ENCODE peak calls at places on chromosomes 13 and 19, in seven cellular contexts. One of them, this sample, is unnamed.
A peak's percentile ranks its signal among the peaks of the same experiment; 100 is the strongest.

GRCh38 chr13:59877933-59878332 is 285.8 kb downstream of the DIAPH3 start:
- DNase-seq in stimulated activated CD8-positive, alpha-beta memory T cell treated with anti-CD3 and anti-CD28 coated beads, Interleukin-15, amount 100 ng/mL, for 1 hour: no peak
- DNase-seq in NCI-H345: no peak
- DNase-seq in HCEC 1CT: peak; percentile 59
- DNase-seq in T1000: no peak
- DNase-seq in stimulated activated CD4-positive, alpha-beta T cell treated with anti-CD3 and anti-CD28 coated beads, Interleukin-1b, Interleukin-23, amount 100 ng/mL, for 1 hour: no peak
- DNase-seq in NCI-H2107: no peak
- DNase-seq in this sample: no peak

GRCh38 chr19:39834287-39834841 is 402 bp upstream of the DYRK1B start:
- DNase-seq in NCI-H2107: no peak
- DNase-seq in HCEC 1CT: no peak
- DNase-seq in stimulated activated CD8-positive, alpha-beta memory T cell treated with anti-CD3 and anti-CD28 coated beads, Interleukin-15, amount 100 ng/mL, for 1 hour: no peak
- DNase-seq in stimulated activated CD4-positive, alpha-beta T cell treated with anti-CD3 and anti-CD28 coated beads, Interleukin-1b, Interleukin-23, amount 100 ng/mL, for 1 hour: no peak
- DNase-seq in T1000: no peak
- DNase-seq in NCI-H345: no peak
- DNase-seq in this sample: no peak

GRCh38 chr13:76519685-76520084 is 366.5 kb downstream of the KCTD12 start:
- DNase-seq in stimulated activated CD8-positive, alpha-beta memory T cell treated with anti-CD3 and anti-CD28 coated beads, Interleukin-15, amount 100 ng/mL, for 1 hour: no peak
- DNase-seq in stimulated activated CD4-positive, alpha-beta T cell treated with anti-CD3 and anti-CD28 coated beads, Interleukin-1b, Interleukin-23, amount 100 ng/mL, for 1 hour: no peak
- DNase-seq in HCEC 1CT: no peak
- DNase-seq in T1000: no peak
- DNase-seq in NCI-H2107: no peak
- DNase-seq in NCI-H345: no peak
- DNase-seq in this sample: no peak

GRCh38 chr19:10361569-10362011 is 18.8 kb downstream of the TYK2 start:
- DNase-seq in stimulated activated CD4-positive, alpha-beta T cell treated with anti-CD3 and anti-CD28 coated beads, Interleukin-1b, Interleukin-23, amount 100 ng/mL, for 1 hour: no peak
- DNase-seq in NCI-H2107: no peak
- DNase-seq in NCI-H345: no peak
- DNase-seq in stimulated activated CD8-positive, alpha-beta memory T cell treated with anti-CD3 and anti-CD28 coated beads, Interleukin-15, amount 100 ng/mL, for 1 hour: no peak
- DNase-seq in T1000: no peak
- DNase-seq in HCEC 1CT: no peak
- DNase-seq in this sample: no peak

GRCh38 chr13:29936051-29936813 is 85.8 kb upstream of the UBL3 start:
- DNase-seq in HCEC 1CT: no peak
- DNase-seq in stimulated activated CD8-positive, alpha-beta memory T cell treated with anti-CD3 and anti-CD28 coated beads, Interleukin-15, amount 100 ng/mL, for 1 hour: no peak
- DNase-seq in T1000: no peak
- DNase-seq in NCI-H2107: no peak
- DNase-seq in stimulated activated CD4-positive, alpha-beta T cell treated with anti-CD3 and anti-CD28 coated beads, Interleukin-1b, Interleukin-23, amount 100 ng/mL, for 1 hour: no peak
- DNase-seq in NCI-H345: peak; percentile 30
- DNase-seq in this sample: no peak

GRCh38 chr19:42081584-42082258 is 5.8 kb downstream of the ZNF574 start:
- DNase-seq in T1000: no peak
- DNase-seq in stimulated activated CD4-positive, alpha-beta T cell treated with anti-CD3 and anti-CD28 coated beads, Interleukin-1b, Interleukin-23, amount 100 ng/mL, for 1 hour: no peak
- DNase-seq in stimulated activated CD8-positive, alpha-beta memory T cell treated with anti-CD3 and anti-CD28 coated beads, Interleukin-15, amount 100 ng/mL, for 1 hour: no peak
- DNase-seq in NCI-H345: no peak
- DNase-seq in HCEC 1CT: peak; percentile 65
- DNase-seq in NCI-H2107: no peak
- DNase-seq in this sample: peak; percentile 43

GRCh38 chr13:59364508-59365187 is 799.1 kb downstream of the DIAPH3 start:
- DNase-seq in NCI-H345: no peak
- DNase-seq in HCEC 1CT: no peak
- DNase-seq in stimulated activated CD8-positive, alpha-beta memory T cell treated with anti-CD3 and anti-CD28 coated beads, Interleukin-15, amount 100 ng/mL, for 1 hour: no peak
- DNase-seq in T1000: no peak
- DNase-seq in NCI-H2107: no peak
- DNase-seq in stimulated activated CD4-positive, alpha-beta T cell treated with anti-CD3 and anti-CD28 coated beads, Interleukin-1b, Interleukin-23, amount 100 ng/mL, for 1 hour: no peak
- DNase-seq in this sample: no peak

GRCh38 chr13:99062593-99062992 is 84.7 kb upstream of the DOCK9 start:
- DNase-seq in NCI-H2107: no peak
- DNase-seq in T1000: no peak
- DNase-seq in stimulated activated CD4-positive, alpha-beta T cell treated with anti-CD3 and anti-CD28 coated beads, Interleukin-1b, Interleukin-23, amount 100 ng/mL, for 1 hour: no peak
- DNase-seq in HCEC 1CT: peak; percentile 45
- DNase-seq in NCI-H345: peak; percentile 86
- DNase-seq in stimulated activated CD8-positive, alpha-beta memory T cell treated with anti-CD3 and anti-CD28 coated beads, Interleukin-15, amount 100 ng/mL, for 1 hour: no peak
- DNase-seq in this sample: peak; percentile 63

GRCh38 chr19:46221981-46222610 is 7.4 kb upstream of the IGFL1 start:
- DNase-seq in stimulated activated CD4-positive, alpha-beta T cell treated with anti-CD3 and anti-CD28 coated beads, Interleukin-1b, Interleukin-23, amount 100 ng/mL, for 1 hour: no peak
- DNase-seq in NCI-H345: no peak
- DNase-seq in HCEC 1CT: peak; percentile 73
- DNase-seq in stimulated activated CD8-positive, alpha-beta memory T cell treated with anti-CD3 and anti-CD28 coated beads, Interleukin-15, amount 100 ng/mL, for 1 hour: no peak
- DNase-seq in T1000: no peak
- DNase-seq in NCI-H2107: no peak
- DNase-seq in this sample: peak; percentile 67

GRCh38 chr13:24212674-24213073 is 52.2 kb downstream of the SPATA13 start:
- DNase-seq in NCI-H2107: no peak
- DNase-seq in stimulated activated CD8-positive, alpha-beta memory T cell treated with anti-CD3 and anti-CD28 coated beads, Interleukin-15, amount 100 ng/mL, for 1 hour: no peak
- DNase-seq in HCEC 1CT: no peak
- DNase-seq in NCI-H345: peak; percentile 3
- DNase-seq in stimulated activated CD4-positive, alpha-beta T cell treated with anti-CD3 and anti-CD28 coated beads, Interleukin-1b, Interleukin-23, amount 100 ng/mL, for 1 hour: no peak
- DNase-seq in T1000: no peak
- DNase-seq in this sample: no peak

GRCh38 chr13:50529154-50529882 is 314.2 kb downstream of the DLEU7 start:
- DNase-seq in HCEC 1CT: peak; percentile 21
- DNase-seq in stimulated activated CD8-positive, alpha-beta memory T cell treated with anti-CD3 and anti-CD28 coated beads, Interleukin-15, amount 100 ng/mL, for 1 hour: no peak
- DNase-seq in T1000: no peak
- DNase-seq in stimulated activated CD4-positive, alpha-beta T cell treated with anti-CD3 and anti-CD28 coated beads, Interleukin-1b, Interleukin-23, amount 100 ng/mL, for 1 hour: no peak
- DNase-seq in NCI-H2107: peak; percentile 44
- DNase-seq in NCI-H345: peak; percentile 76
- DNase-seq in this sample: peak; percentile 93

GRCh38 chr19:13541554-13541953 is 35.3 kb upstream of the CACNA1A start:
- DNase-seq in T1000: no peak
- DNase-seq in stimulated activated CD4-positive, alpha-beta T cell treated with anti-CD3 and anti-CD28 coated beads, Interleukin-1b, Interleukin-23, amount 100 ng/mL, for 1 hour: no peak
- DNase-seq in stimulated activated CD8-positive, alpha-beta memory T cell treated with anti-CD3 and anti-CD28 coated beads, Interleukin-15, amount 100 ng/mL, for 1 hour: no peak
- DNase-seq in HCEC 1CT: no peak
- DNase-seq in NCI-H2107: no peak
- DNase-seq in NCI-H345: no peak
- DNase-seq in this sample: no peak

GRCh38 chr13:99587893-99588606 is 86.8 kb downstream of the TM9SF2 start:
- DNase-seq in stimulated activated CD8-positive, alpha-beta memory T cell treated with anti-CD3 and anti-CD28 coated beads, Interleukin-15, amount 100 ng/mL, for 1 hour: no peak
- DNase-seq in stimulated activated CD4-positive, alpha-beta T cell treated with anti-CD3 and anti-CD28 coated beads, Interleukin-1b, Interleukin-23, amount 100 ng/mL, for 1 hour: no peak
- DNase-seq in NCI-H2107: no peak
- DNase-seq in HCEC 1CT: no peak
- DNase-seq in T1000: no peak
- DNase-seq in NCI-H345: no peak
- DNase-seq in this sample: no peak

GRCh38 chr19:4108767-4109625 is 14.9 kb downstream of the MAP2K2 start:
- DNase-seq in NCI-H345: no peak
- DNase-seq in stimulated activated CD4-positive, alpha-beta T cell treated with anti-CD3 and anti-CD28 coated beads, Interleukin-1b, Interleukin-23, amount 100 ng/mL, for 1 hour: no peak
- DNase-seq in T1000: no peak
- DNase-seq in HCEC 1CT: no peak
- DNase-seq in stimulated activated CD8-positive, alpha-beta memory T cell treated with anti-CD3 and anti-CD28 coated beads, Interleukin-15, amount 100 ng/mL, for 1 hour: peak; percentile 35
- DNase-seq in NCI-H2107: no peak
- DNase-seq in this sample: no peak

GRCh38 chr13:77056886-77057285 is 29.9 kb upstream of the FBXL3 start:
- DNase-seq in T1000: no peak
- DNase-seq in stimulated activated CD8-positive, alpha-beta memory T cell treated with anti-CD3 and anti-CD28 coated beads, Interleukin-15, amount 100 ng/mL, for 1 hour: no peak
- DNase-seq in HCEC 1CT: no peak
- DNase-seq in NCI-H2107: no peak
- DNase-seq in NCI-H345: no peak
- DNase-seq in stimulated activated CD4-positive, alpha-beta T cell treated with anti-CD3 and anti-CD28 coated beads, Interleukin-1b, Interleukin-23, amount 100 ng/mL, for 1 hour: no peak
- DNase-seq in this sample: no peak

GRCh38 chr19:5988520-5989387 is 10.8 kb upstream of the RANBP3 start:
- DNase-seq in stimulated activated CD8-positive, alpha-beta memory T cell treated with anti-CD3 and anti-CD28 coated beads, Interleukin-15, amount 100 ng/mL, for 1 hour: no peak
- DNase-seq in HCEC 1CT: no peak
- DNase-seq in stimulated activated CD4-positive, alpha-beta T cell treated with anti-CD3 and anti-CD28 coated beads, Interleukin-1b, Interleukin-23, amount 100 ng/mL, for 1 hour: no peak
- DNase-seq in NCI-H2107: no peak
- DNase-seq in T1000: no peak
- DNase-seq in NCI-H345: peak; percentile 25
- DNase-seq in this sample: no peak

GRCh38 chr19:18634612-18635290 is 2.1 kb upstream of the KLHL26 start:
- DNase-seq in NCI-H345: no peak
- DNase-seq in T1000: no peak
- DNase-seq in stimulated activated CD8-positive, alpha-beta memory T cell treated with anti-CD3 and anti-CD28 coated beads, Interleukin-15, amount 100 ng/mL, for 1 hour: no peak
- DNase-seq in NCI-H2107: no peak
- DNase-seq in stimulated activated CD4-positive, alpha-beta T cell treated with anti-CD3 and anti-CD28 coated beads, Interleukin-1b, Interleukin-23, amount 100 ng/mL, for 1 hour: no peak
- DNase-seq in HCEC 1CT: no peak
- DNase-seq in this sample: no peak

GRCh38 chr13:41917641-41918040 is 43.3 kb downstream of the VWA8 start:
- DNase-seq in stimulated activated CD4-positive, alpha-beta T cell treated with anti-CD3 and anti-CD28 coated beads, Interleukin-1b, Interleukin-23, amount 100 ng/mL, for 1 hour: no peak
- DNase-seq in T1000: no peak
- DNase-seq in stimulated activated CD8-positive, alpha-beta memory T cell treated with anti-CD3 and anti-CD28 coated beads, Interleukin-15, amount 100 ng/mL, for 1 hour: no peak
- DNase-seq in NCI-H2107: no peak
- DNase-seq in HCEC 1CT: peak; percentile 76
- DNase-seq in NCI-H345: no peak
- DNase-seq in this sample: no peak

GRCh38 chr19:2122982-2123381 is 26.3 kb downstream of the IZUMO4 start:
- DNase-seq in T1000: no peak
- DNase-seq in NCI-H345: no peak
- DNase-seq in stimulated activated CD8-positive, alpha-beta memory T cell treated with anti-CD3 and anti-CD28 coated beads, Interleukin-15, amount 100 ng/mL, for 1 hour: no peak
- DNase-seq in NCI-H2107: no peak
- DNase-seq in HCEC 1CT: no peak
- DNase-seq in stimulated activated CD4-positive, alpha-beta T cell treated with anti-CD3 and anti-CD28 coated beads, Interleukin-1b, Interleukin-23, amount 100 ng/mL, for 1 hour: no peak
- DNase-seq in this sample: no peak

GRCh38 chr13:50921706-50922105 is 12.1 kb downstream of the RNASEH2B start:
- DNase-seq in NCI-H2107: no peak
- DNase-seq in T1000: no peak
- DNase-seq in stimulated activated CD8-positive, alpha-beta memory T cell treated with anti-CD3 and anti-CD28 coated beads, Interleukin-15, amount 100 ng/mL, for 1 hour: no peak
- DNase-seq in HCEC 1CT: no peak
- DNase-seq in stimulated activated CD4-positive, alpha-beta T cell treated with anti-CD3 and anti-CD28 coated beads, Interleukin-1b, Interleukin-23, amount 100 ng/mL, for 1 hour: no peak
- DNase-seq in NCI-H345: no peak
- DNase-seq in this sample: no peak

GRCh38 chr13:77919351-77920294 is 992 bp upstream of the EDNRB start:
- DNase-seq in stimulated activated CD8-positive, alpha-beta memory T cell treated with anti-CD3 and anti-CD28 coated beads, Interleukin-15, amount 100 ng/mL, for 1 hour: no peak
- DNase-seq in NCI-H2107: no peak
- DNase-seq in HCEC 1CT: peak; percentile 28
- DNase-seq in stimulated activated CD4-positive, alpha-beta T cell treated with anti-CD3 and anti-CD28 coated beads, Interleukin-1b, Interleukin-23, amount 100 ng/mL, for 1 hour: no peak
- DNase-seq in NCI-H345: peak; percentile 44
- DNase-seq in T1000: no peak
- DNase-seq in this sample: peak; percentile 39

GRCh38 chr13:112569771-112570288 is 18.1 kb downstream of the TUBGCP3 start:
- DNase-seq in stimulated activated CD8-positive, alpha-beta memory T cell treated with anti-CD3 and anti-CD28 coated beads, Interleukin-15, amount 100 ng/mL, for 1 hour: no peak
- DNase-seq in stimulated activated CD4-positive, alpha-beta T cell treated with anti-CD3 and anti-CD28 coated beads, Interleukin-1b, Interleukin-23, amount 100 ng/mL, for 1 hour: no peak
- DNase-seq in NCI-H2107: no peak
- DNase-seq in HCEC 1CT: no peak
- DNase-seq in T1000: no peak
- DNase-seq in NCI-H345: no peak
- DNase-seq in this sample: no peak

GRCh38 chr19:56839665-56840451 is 668 bp downstream of the PEG3 start:
- DNase-seq in stimulated activated CD8-positive, alpha-beta memory T cell treated with anti-CD3 and anti-CD28 coated beads, Interleukin-15, amount 100 ng/mL, for 1 hour: no peak
- DNase-seq in stimulated activated CD4-positive, alpha-beta T cell treated with anti-CD3 and anti-CD28 coated beads, Interleukin-1b, Interleukin-23, amount 100 ng/mL, for 1 hour: no peak
- DNase-seq in T1000: peak; percentile 93
- DNase-seq in HCEC 1CT: no peak
- DNase-seq in NCI-H345: no peak
- DNase-seq in NCI-H2107: no peak
- DNase-seq in this sample: no peak

GRCh38 chr19:5271145-5271544 is 69.5 kb downstream of the PTPRS start:
- DNase-seq in NCI-H345: no peak
- DNase-seq in HCEC 1CT: no peak
- DNase-seq in stimulated activated CD4-positive, alpha-beta T cell treated with anti-CD3 and anti-CD28 coated beads, Interleukin-1b, Interleukin-23, amount 100 ng/mL, for 1 hour: no peak
- DNase-seq in NCI-H2107: no peak
- DNase-seq in stimulated activated CD8-positive, alpha-beta memory T cell treated with anti-CD3 and anti-CD28 coated beads, Interleukin-15, amount 100 ng/mL, for 1 hour: no peak
- DNase-seq in T1000: no peak
- DNase-seq in this sample: no peak

GRCh38 chr13:44470623-44471562 is 97.3 kb downstream of the SERP2 start:
- DNase-seq in stimulated activated CD8-positive, alpha-beta memory T cell treated with anti-CD3 and anti-CD28 coated beads, Interleukin-15, amount 100 ng/mL, for 1 hour: no peak
- DNase-seq in T1000: no peak
- DNase-seq in NCI-H345: peak; percentile 6
- DNase-seq in stimulated activated CD4-positive, alpha-beta T cell treated with anti-CD3 and anti-CD28 coated beads, Interleukin-1b, Interleukin-23, amount 100 ng/mL, for 1 hour: no peak
- DNase-seq in HCEC 1CT: peak; percentile 36
- DNase-seq in NCI-H2107: no peak
- DNase-seq in this sample: peak; percentile 34

GRCh38 chr19:43781630-43782310 is 997 bp upstream of the KCNN4 start:
- DNase-seq in NCI-H2107: no peak
- DNase-seq in stimulated activated CD4-positive, alpha-beta T cell treated with anti-CD3 and anti-CD28 coated beads, Interleukin-1b, Interleukin-23, amount 100 ng/mL, for 1 hour: no peak
- DNase-seq in stimulated activated CD8-positive, alpha-beta memory T cell treated with anti-CD3 and anti-CD28 coated beads, Interleukin-15, amount 100 ng/mL, for 1 hour: no peak
- DNase-seq in T1000: no peak
- DNase-seq in NCI-H345: no peak
- DNase-seq in HCEC 1CT: no peak
- DNase-seq in this sample: no peak

GRCh38 chr19:4537953-4538600 is 1.8 kb downstream of the LRG1 start:
- DNase-seq in T1000: no peak
- DNase-seq in NCI-H2107: no peak
- DNase-seq in NCI-H345: no peak
- DNase-seq in stimulated activated CD8-positive, alpha-beta memory T cell treated with anti-CD3 and anti-CD28 coated beads, Interleukin-15, amount 100 ng/mL, for 1 hour: no peak
- DNase-seq in stimulated activated CD4-positive, alpha-beta T cell treated with anti-CD3 and anti-CD28 coated beads, Interleukin-1b, Interleukin-23, amount 100 ng/mL, for 1 hour: no peak
- DNase-seq in HCEC 1CT: no peak
- DNase-seq in this sample: no peak

GRCh38 chr19:17739121-17739875 is 12.0 kb upstream of the FCHO1 start:
- DNase-seq in HCEC 1CT: no peak
- DNase-seq in stimulated activated CD8-positive, alpha-beta memory T cell treated with anti-CD3 and anti-CD28 coated beads, Interleukin-15, amount 100 ng/mL, for 1 hour: no peak
- DNase-seq in NCI-H345: peak; percentile 23
- DNase-seq in T1000: no peak
- DNase-seq in stimulated activated CD4-positive, alpha-beta T cell treated with anti-CD3 and anti-CD28 coated beads, Interleukin-1b, Interleukin-23, amount 100 ng/mL, for 1 hour: no peak
- DNase-seq in NCI-H2107: peak; percentile 69
- DNase-seq in this sample: peak; percentile 19

GRCh38 chr19:2952953-2953481 is 8.2 kb upstream of the ZNF77 start:
- DNase-seq in NCI-H2107: no peak
- DNase-seq in NCI-H345: peak; percentile 22
- DNase-seq in T1000: no peak
- DNase-seq in stimulated activated CD8-positive, alpha-beta memory T cell treated with anti-CD3 and anti-CD28 coated beads, Interleukin-15, amount 100 ng/mL, for 1 hour: no peak
- DNase-seq in stimulated activated CD4-positive, alpha-beta T cell treated with anti-CD3 and anti-CD28 coated beads, Interleukin-1b, Interleukin-23, amount 100 ng/mL, for 1 hour: no peak
- DNase-seq in HCEC 1CT: no peak
- DNase-seq in this sample: no peak

GRCh38 chr13:79385694-79386093 is 20.4 kb downstream of the RBM26 start:
- DNase-seq in T1000: no peak
- DNase-seq in NCI-H345: no peak
- DNase-seq in NCI-H2107: no peak
- DNase-seq in HCEC 1CT: peak; percentile 55
- DNase-seq in stimulated activated CD8-positive, alpha-beta memory T cell treated with anti-CD3 and anti-CD28 coated beads, Interleukin-15, amount 100 ng/mL, for 1 hour: no peak
- DNase-seq in stimulated activated CD4-positive, alpha-beta T cell treated with anti-CD3 and anti-CD28 coated beads, Interleukin-1b, Interleukin-23, amount 100 ng/mL, for 1 hour: no peak
- DNase-seq in this sample: peak; percentile 54

GRCh38 chr13:99813346-99814095 is 158.0 kb downstream of the ZIC5 start:
- DNase-seq in NCI-H2107: no peak
- DNase-seq in HCEC 1CT: no peak
- DNase-seq in stimulated activated CD8-positive, alpha-beta memory T cell treated with anti-CD3 and anti-CD28 coated beads, Interleukin-15, amount 100 ng/mL, for 1 hour: no peak
- DNase-seq in NCI-H345: no peak
- DNase-seq in stimulated activated CD4-positive, alpha-beta T cell treated with anti-CD3 and anti-CD28 coated beads, Interleukin-1b, Interleukin-23, amount 100 ng/mL, for 1 hour: no peak
- DNase-seq in T1000: no peak
- DNase-seq in this sample: no peak

GRCh38 chr19:42606660-42607351 is 12.1 kb upstream of the CEACAM8 start:
- DNase-seq in NCI-H345: peak; percentile 68
- DNase-seq in T1000: no peak
- DNase-seq in stimulated activated CD4-positive, alpha-beta T cell treated with anti-CD3 and anti-CD28 coated beads, Interleukin-1b, Interleukin-23, amount 100 ng/mL, for 1 hour: no peak
- DNase-seq in stimulated activated CD8-positive, alpha-beta memory T cell treated with anti-CD3 and anti-CD28 coated beads, Interleukin-15, amount 100 ng/mL, for 1 hour: peak; percentile 21
- DNase-seq in HCEC 1CT: peak; percentile 21
- DNase-seq in NCI-H2107: peak; percentile 53
- DNase-seq in this sample: peak; percentile 24

GRCh38 chr13:25371608-25372274 is at the start of gene ATP8A2:
- DNase-seq in NCI-H2107: no peak
- DNase-seq in HCEC 1CT: no peak
- DNase-seq in stimulated activated CD8-positive, alpha-beta memory T cell treated with anti-CD3 and anti-CD28 coated beads, Interleukin-15, amount 100 ng/mL, for 1 hour: no peak
- DNase-seq in NCI-H345: peak; percentile 19
- DNase-seq in stimulated activated CD4-positive, alpha-beta T cell treated with anti-CD3 and anti-CD28 coated beads, Interleukin-1b, Interleukin-23, amount 100 ng/mL, for 1 hour: no peak
- DNase-seq in T1000: no peak
- DNase-seq in this sample: no peak

GRCh38 chr19:22030680-22031079 is 19.9 kb upstream of the ZNF208 start:
- DNase-seq in T1000: no peak
- DNase-seq in stimulated activated CD4-positive, alpha-beta T cell treated with anti-CD3 and anti-CD28 coated beads, Interleukin-1b, Interleukin-23, amount 100 ng/mL, for 1 hour: no peak
- DNase-seq in HCEC 1CT: no peak
- DNase-seq in NCI-H2107: no peak
- DNase-seq in stimulated activated CD8-positive, alpha-beta memory T cell treated with anti-CD3 and anti-CD28 coated beads, Interleukin-15, amount 100 ng/mL, for 1 hour: no peak
- DNase-seq in NCI-H345: no peak
- DNase-seq in this sample: no peak

GRCh38 chr13:40608308-40608707 is 58.1 kb downstream of the FOXO1 start:
- DNase-seq in stimulated activated CD4-positive, alpha-beta T cell treated with anti-CD3 and anti-CD28 coated beads, Interleukin-1b, Interleukin-23, amount 100 ng/mL, for 1 hour: no peak
- DNase-seq in T1000: no peak
- DNase-seq in NCI-H2107: no peak
- DNase-seq in NCI-H345: no peak
- DNase-seq in stimulated activated CD8-positive, alpha-beta memory T cell treated with anti-CD3 and anti-CD28 coated beads, Interleukin-15, amount 100 ng/mL, for 1 hour: no peak
- DNase-seq in HCEC 1CT: no peak
- DNase-seq in this sample: no peak

GRCh38 chr13:32267836-32268439 is 47.2 kb downstream of the ZAR1L start:
- DNase-seq in HCEC 1CT: no peak
- DNase-seq in T1000: no peak
- DNase-seq in NCI-H2107: no peak
- DNase-seq in stimulated activated CD8-positive, alpha-beta memory T cell treated with anti-CD3 and anti-CD28 coated beads, Interleukin-15, amount 100 ng/mL, for 1 hour: peak; percentile 21
- DNase-seq in stimulated activated CD4-positive, alpha-beta T cell treated with anti-CD3 and anti-CD28 coated beads, Interleukin-1b, Interleukin-23, amount 100 ng/mL, for 1 hour: peak; percentile 8
- DNase-seq in NCI-H345: no peak
- DNase-seq in this sample: no peak

GRCh38 chr19:15249912-15250634 is 17.8 kb upstream of the EPHX3 start:
- DNase-seq in stimulated activated CD4-positive, alpha-beta T cell treated with anti-CD3 and anti-CD28 coated beads, Interleukin-1b, Interleukin-23, amount 100 ng/mL, for 1 hour: no peak
- DNase-seq in T1000: peak; percentile 49
- DNase-seq in stimulated activated CD8-positive, alpha-beta memory T cell treated with anti-CD3 and anti-CD28 coated beads, Interleukin-15, amount 100 ng/mL, for 1 hour: no peak
- DNase-seq in NCI-H2107: no peak
- DNase-seq in NCI-H345: no peak
- DNase-seq in HCEC 1CT: peak; percentile 88
- DNase-seq in this sample: peak; percentile 87

GRCh38 chr19:10766681-10767201 is 48.9 kb downstream of the DNM2 start:
- DNase-seq in NCI-H345: peak; percentile 73
- DNase-seq in NCI-H2107: peak; percentile 50
- DNase-seq in stimulated activated CD4-positive, alpha-beta T cell treated with anti-CD3 and anti-CD28 coated beads, Interleukin-1b, Interleukin-23, amount 100 ng/mL, for 1 hour: no peak
- DNase-seq in HCEC 1CT: no peak
- DNase-seq in T1000: no peak
- DNase-seq in stimulated activated CD8-positive, alpha-beta memory T cell treated with anti-CD3 and anti-CD28 coated beads, Interleukin-15, amount 100 ng/mL, for 1 hour: no peak
- DNase-seq in this sample: peak; percentile 32